ENCODE peak calls at places on chromosomes 6 and 20, in seven cellular contexts. J is HepG2, A is H1, X is stomach, T is transverse colon, L is Panc1, H is breast epithelium. O is an unnamed sample. For H3K4me1, the result is how much of the 10 kb centered on the place peaks cover.

GRCh38 chr20:44343162-44343675 is 6.4 kb downstream of the R3HDML start:
- DNase-seq in T (no peak), X (no peak), J (no peak), L (no peak), H (no peak), A (no peak), O (no peak)

GRCh38 chr6:16683524-16684194 is 77.6 kb downstream of the ATXN1 start:
- DNase-seq in A (no peak), H (peak), X (no peak), T (peak), J (peak), L (no peak), O (peak)

GRCh38 chr20:32809907-32810306 is 9.8 kb upstream of the MAPRE1 start:
- DNase-seq in J (no peak), T (no peak), A (no peak), L (no peak), X (no peak), H (no peak), O (no peak)

GRCh38 chr6:43723737-43724295 is 36.2 kb upstream of the MRPS18A start:
- DNase-seq in T (peak), X (peak), H (peak), J (peak), L (no peak), A (peak), O (peak)

GRCh38 chr20:8912731-8913130 is 156.2 kb upstream of the PLCB4 start:
- DNase-seq in T (no peak), L (no peak), J (no peak), X (no peak), H (no peak), A (no peak), O (no peak)

GRCh38 chr6:104705095-104705707 is 154.5 kb downstream of the HACE1 start:
- DNase-seq in A (no peak), L (peak), X (no peak), H (no peak), J (no peak), T (peak), O (no peak)

GRCh38 chr6:34888874-34889555 is at the start of gene ANKS1A:
- DNase-seq in T (peak), L (no peak), J (peak), H (peak), A (peak), X (peak), O (peak)

GRCh38 chr20:40547492-40548129 is 141.4 kb downstream of the MAFB start:
- DNase-seq in X (no peak), L (no peak), H (no peak), A (no peak), J (no peak), T (no peak), O (no peak)

GRCh38 chr20:50868509-50869495 is 62.4 kb downstream of the ADNP start:
- DNase-seq in X (no peak), T (no peak), H (no peak), A (no peak), L (peak), J (peak), O (no peak)

GRCh38 chr20:20404546-20405092 is 36.7 kb downstream of the INSM1 start:
- DNase-seq in L (no peak), J (no peak), T (no peak), X (no peak), A (no peak), H (no peak), O (no peak)

GRCh38 chr6:5950448-5950847 is 56.3 kb downstream of the NRN1 start:
- DNase-seq in T (no peak), H (no peak), J (no peak), X (no peak), A (no peak), L (no peak), O (no peak)

GRCh38 chr6:69026715-69027114 is 391.6 kb downstream of the ADGRB3 start:
- DNase-seq in H (no peak), X (no peak), J (no peak), T (no peak), A (no peak), L (no peak), O (no peak)

GRCh38 chr20:36832791-36833190 is 43.1 kb upstream of the TLDC2 start:
- DNase-seq in X (no peak), A (no peak), L (no peak), T (no peak), H (no peak), J (no peak), O (peak)

GRCh38 chr6:91167846-91168245 is 581.0 kb upstream of the MAP3K7 start:
- DNase-seq in A (no peak), L (no peak), H (no peak), J (peak), X (no peak), T (no peak), O (no peak)

GRCh38 chr6:113564401-113565161 is 292.6 kb upstream of the MARCKS start:
- DNase-seq in L (no peak), X (peak), T (peak), A (peak), J (peak), H (peak), O (peak)

GRCh38 chr20:19661717-19662637 is 96.1 kb upstream of the RIN2 start:
- DNase-seq in A (peak), T (peak), H (peak), L (peak), X (peak), J (peak), O (peak)

GRCh38 chr20:11445891-11446290 is 471.8 kb upstream of the BTBD3 start:
- DNase-seq in X (no peak), J (no peak), L (no peak), A (no peak), T (no peak), H (no peak), O (no peak)

GRCh38 chr20:9306521-9306920 is 207.9 kb upstream of the LAMP5 start:
- DNase-seq in X (no peak), L (no peak), H (no peak), A (no peak), T (no peak), J (peak), O (no peak)

GRCh38 chr6:81624443-81624842 is 128.0 kb downstream of the TENT5A start:
- DNase-seq in J (no peak), T (no peak), H (no peak), A (no peak), X (no peak), L (no peak), O (no peak)

GRCh38 chr20:45462711-45463110 is 6.8 kb upstream of the WFDC2 start:
- DNase-seq in H (no peak), J (no peak), X (no peak), A (no peak), L (no peak), T (no peak), O (no peak)

GRCh38 chr6:166587631-166588413 is 1.3 kb upstream of the RAMACL start:
- DNase-seq in L (no peak), X (no peak), T (no peak), H (no peak), A (no peak), J (no peak), O (no peak)

GRCh38 chr6:2576499-2576898 is 174.2 kb downstream of the MYLK4 start:
- DNase-seq in J (peak), H (no peak), T (no peak), L (no peak), A (no peak), X (no peak), O (no peak)

GRCh38 chr20:33337531-33338165 is 54.6 kb downstream of the BPIFB1 start:
- DNase-seq in H (no peak), J (no peak), L (no peak), T (no peak), X (no peak), A (no peak), O (no peak)

GRCh38 chr20:58623579-58624473 is 27.3 kb upstream of the STX16 start:
- DNase-seq in T (peak), L (peak), X (no peak), J (peak), H (peak), A (peak), O (peak)

GRCh38 chr20:61083431-61083830 is 168.6 kb upstream of the CDH4 start:
- DNase-seq in H (no peak), X (no peak), L (no peak), T (no peak), J (no peak), A (no peak), O (no peak)

GRCh38 chr6:30461055-30461454 is 28.3 kb upstream of the HLA-E start:
- DNase-seq in H (no peak), J (no peak), T (no peak), X (no peak), A (no peak), L (no peak), O (no peak)

GRCh38 chr20:50645253-50646068 is 45.9 kb downstream of the RIPOR3 start:
- DNase-seq in H (peak), J (peak), A (peak), T (peak), X (peak), L (peak), O (peak)

DNA sequence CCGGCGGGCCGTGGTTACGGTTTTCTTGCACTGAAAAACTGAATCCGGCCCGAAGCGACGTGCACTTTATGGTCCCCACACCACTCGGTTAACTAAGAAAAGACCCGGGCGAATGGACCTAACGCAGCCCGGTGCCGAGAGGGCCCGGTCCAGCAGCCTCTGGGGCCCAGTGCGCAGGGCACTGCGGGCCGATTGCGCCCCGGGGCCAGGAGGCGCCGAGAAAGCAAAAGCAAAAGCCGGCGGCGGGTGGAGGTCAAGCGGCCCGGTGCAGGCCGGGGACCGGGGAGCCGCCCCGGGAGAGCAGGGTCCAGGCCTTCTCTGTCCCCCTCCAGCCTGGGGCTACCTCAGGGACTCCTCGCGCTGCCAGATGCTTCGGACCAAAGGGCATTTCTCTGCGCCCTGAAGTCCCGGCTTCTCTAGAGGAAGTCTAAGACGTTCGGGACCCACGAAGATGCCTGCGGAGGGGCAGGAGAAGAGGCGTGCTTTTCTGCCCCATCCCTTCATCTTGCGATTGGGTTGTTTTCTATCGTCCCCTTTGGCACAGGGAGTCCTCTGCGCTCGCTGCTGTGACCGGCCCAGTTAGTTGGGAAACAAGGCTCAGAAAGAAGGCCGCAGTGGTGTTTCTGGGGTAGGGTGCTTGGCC is 4.4 kb downstream of the FOXF2 start:
- DNase-seq in A (no peak), J (no peak), L (no peak), H (no peak), T (no peak), X (peak), O (no peak)
- H3K4me3 ChIP-seq in A (no peak), J (no peak), L (no peak), H (peak), T (peak), X (peak), O (peak)

GRCh38 chr6:149334682-149335160 is 17.2 kb downstream of the TAB2 start:
- DNase-seq in H (no peak), L (no peak), A (no peak), T (no peak), X (peak), J (no peak), O (no peak)
- H3K4me1 ChIP-seq in H (under half), L (half or more), A (under half), T (half or more), X (under half), J (half or more), O (half or more)

DNA sequence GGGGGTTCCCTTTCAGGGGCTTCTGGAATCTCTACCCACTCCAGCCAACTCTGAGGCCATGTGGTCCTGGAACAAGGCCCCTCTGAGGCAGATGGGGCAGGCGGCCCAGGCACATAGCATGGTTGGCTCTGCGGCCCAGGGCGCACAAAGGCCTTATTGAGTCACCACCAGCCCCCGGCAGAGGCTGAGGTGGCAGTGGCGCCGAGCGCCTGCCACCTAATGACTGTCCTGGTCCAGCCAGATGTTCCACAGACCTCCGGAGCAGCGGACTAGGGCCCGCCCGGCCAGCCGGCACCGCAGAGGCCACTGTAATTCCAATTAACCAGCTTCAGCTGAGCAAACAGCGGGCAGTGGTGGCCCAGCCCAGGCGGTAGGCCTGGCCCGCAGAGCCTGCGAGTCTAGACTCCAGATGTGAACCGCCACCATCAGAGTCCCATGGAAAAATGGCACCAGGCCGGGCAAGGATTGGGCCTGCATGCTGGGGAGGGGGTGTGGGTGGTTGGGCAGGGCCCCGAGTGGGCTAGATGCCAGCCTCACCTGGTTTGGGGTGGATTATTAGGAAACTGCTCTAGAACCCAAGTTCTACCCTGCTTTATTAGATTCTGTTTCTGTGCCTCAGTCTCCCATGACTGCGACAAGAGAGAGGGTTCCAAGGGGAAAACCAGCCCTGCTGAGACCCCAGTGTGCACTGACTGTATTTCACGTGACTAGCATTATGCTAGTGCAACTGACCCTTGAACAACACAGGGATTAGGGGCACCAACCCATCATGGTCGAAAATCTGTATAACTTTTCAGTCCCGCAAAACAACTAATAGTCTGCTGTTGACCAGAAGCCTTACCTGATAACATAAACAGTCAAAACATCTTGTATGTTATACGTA is 34.1 kb upstream of the ID1 start:
- DNase-seq in A (no peak), X (no peak), H (peak), T (peak), J (peak), L (no peak), O (peak)
- TF ChIP-seq POLR2AphosphoS5 in A (peak), X (no peak), H (no peak), T (no peak), J (no peak), L (peak), O (peak)

GRCh38 chr20:920306-920705 is 4.2 kb upstream of the ANGPT4 start:
- DNase-seq in H (no peak), X (no peak), J (no peak), T (no peak), L (no peak), A (no peak), O (no peak)
- H3K4me3 ChIP-seq in H (no peak), X (no peak), J (no peak), T (no peak), L (no peak), A (no peak), O (no peak)

GRCh38 chr20:47256665-47257236 is 99.7 kb downstream of the ZMYND8 start:
- DNase-seq in T (no peak), J (no peak), A (no peak), L (no peak), H (no peak), X (no peak), O (no peak)

GRCh38 chr20:47257771-47258170 is 98.7 kb downstream of the ZMYND8 start:
- DNase-seq in X (no peak), A (no peak), L (no peak), J (no peak), T (no peak), H (no peak), O (no peak)

GRCh38 chr20:47258745-47259695 is 97.5 kb downstream of the ZMYND8 start:
- DNase-seq in T (no peak), J (no peak), A (no peak), L (no peak), X (no peak), H (no peak), O (no peak)

GRCh38 chr20:47253860-47254259 is 102.6 kb downstream of the ZMYND8 start:
- DNase-seq in X (no peak), T (no peak), H (no peak), A (no peak), J (no peak), L (no peak), O (no peak)

DNA sequence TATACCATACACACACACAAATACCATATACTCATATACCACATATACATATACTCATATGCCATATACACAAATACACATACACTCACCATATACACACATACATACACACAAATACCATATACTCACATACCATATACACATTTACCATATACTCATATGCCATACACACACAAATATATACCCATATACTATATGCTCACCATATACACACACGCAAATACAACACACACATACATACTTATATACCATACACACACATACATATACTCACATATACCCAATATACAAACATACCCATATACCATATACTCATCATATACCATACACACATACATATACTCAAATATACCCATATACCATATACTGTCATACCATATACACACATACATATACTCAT is 99.2 kb downstream of the ZMYND8 start:
- DNase-seq in J (no peak), X (no peak), H (no peak), A (no peak), T (no peak), L (no peak), O (no peak)
- H3K4me1 ChIP-seq in J (under half), X (under half), H (under half), A (under half), T (under half), L (under half), O (under half)

GRCh38 chr6:138517635-138518034 is 18.3 kb upstream of the NHSL1 start:
- DNase-seq in J (peak), X (peak), A (peak), H (no peak), T (peak), L (no peak), O (no peak)
- TF ChIP-seq POLR2AphosphoS5 in J (no peak), X (no peak), A (no peak), H (no peak), T (no peak), L (no peak), O (no peak)

GRCh38 chr20:25076201-25076600 is 5.7 kb downstream of the VSX1 start:
- DNase-seq in L (no peak), A (no peak), J (no peak), X (no peak), T (no peak), H (no peak), O (no peak)

GRCh38 chr20:25078662-25079061 is 3.3 kb downstream of the VSX1 start:
- DNase-seq in X (peak), T (no peak), A (no peak), J (no peak), L (no peak), H (no peak), O (no peak)

GRCh38 chr20:25077610-25078169 is 4.3 kb downstream of the VSX1 start:
- DNase-seq in T (no peak), L (no peak), H (no peak), A (no peak), J (peak), X (peak), O (peak)

GRCh38 chr20:25079171-25079570 is 2.8 kb downstream of the VSX1 start:
- DNase-seq in H (no peak), X (peak), A (no peak), T (peak), L (no peak), J (no peak), O (no peak)

DNA sequence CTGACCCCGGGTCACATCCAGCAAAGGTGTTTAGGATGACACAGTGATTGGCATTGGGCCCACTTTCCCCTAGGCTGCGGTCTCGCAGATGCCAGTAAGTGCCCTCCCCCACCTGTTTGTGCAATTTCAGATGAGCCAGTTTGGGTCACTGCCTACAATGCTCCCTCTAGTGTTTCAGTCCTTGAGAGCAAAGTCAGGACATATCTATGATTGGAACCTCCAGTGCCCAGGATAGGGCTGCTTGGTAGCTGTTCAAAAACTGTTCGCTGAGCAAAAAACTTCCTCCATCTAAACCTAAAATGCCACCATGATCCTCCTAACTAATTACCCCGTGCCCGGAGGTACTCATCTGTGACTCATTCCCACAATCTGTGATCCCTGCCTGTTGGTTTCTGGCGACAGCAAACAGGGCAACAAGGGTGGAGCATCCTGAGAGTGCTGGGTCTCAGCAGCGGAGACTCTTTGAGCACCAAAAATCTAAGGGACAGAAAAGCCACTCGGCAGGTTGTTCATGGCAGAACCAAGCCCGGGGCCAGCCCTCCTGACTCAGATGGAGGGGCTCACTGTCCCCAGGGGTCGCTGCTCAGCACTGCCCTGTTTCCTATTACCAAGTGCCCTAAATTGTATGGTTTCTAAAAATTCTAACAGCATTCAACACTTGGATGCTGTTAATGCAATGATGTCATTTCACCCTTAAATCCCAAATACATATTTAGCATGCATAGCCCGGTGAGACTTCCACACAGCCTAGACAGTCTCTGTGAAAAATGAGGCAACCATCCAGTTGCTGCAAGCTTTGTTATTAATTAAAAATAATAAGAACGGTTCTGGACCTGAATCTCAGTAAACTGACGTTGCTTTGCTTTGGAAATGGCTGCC is 5.0 kb downstream of the VSX1 start:
- DNase-seq in L (peak), H (peak), A (no peak), J (peak), X (peak), T (peak), O (no peak)
- H3K4me3 ChIP-seq in L (no peak), H (peak), A (peak), J (peak), X (peak), T (peak), O (peak)

GRCh38 chr20:1882026-1882425 is 13.2 kb upstream of the SIRPA start:
- DNase-seq in L (no peak), H (no peak), J (no peak), A (no peak), T (no peak), X (no peak), O (no peak)

GRCh38 chr20:1879369-1879768 is 15.8 kb upstream of the SIRPA start:
- DNase-seq in J (no peak), A (no peak), H (no peak), T (no peak), X (no peak), L (no peak), O (no peak)

GRCh38 chr20:1879934-1880333 is 15.3 kb upstream of the SIRPA start:
- DNase-seq in T (no peak), A (no peak), L (no peak), H (no peak), X (no peak), J (no peak), O (no peak)

GRCh38 chr20:1880529-1881239 is 14.5 kb upstream of the SIRPA start:
- DNase-seq in J (no peak), T (no peak), L (no peak), H (no peak), X (no peak), A (no peak), O (no peak)

GRCh38 chr20:1881240-1881835 is 13.9 kb upstream of the SIRPA start:
- DNase-seq in J (no peak), X (no peak), T (no peak), H (peak), L (no peak), A (no peak), O (no peak)
- H3K4me1 ChIP-seq in J (half or more), X (under half), T (under half), H (under half), L (under half), A (under half), O (under half)

O was measured in sigmoid colon.